ENCODE peak calls at places on chromosomes 7 and 10, in four cellular contexts. W, Z, Y and I are unnamed samples.

GRCh38 chr10:132572545-132572937 is 35.0 kb downstream of the INPP5A start:
- DNase-seq in Z (no peak), Y (no peak), W (no peak), I (no peak)

GRCh38 chr10:33212061-33212748 is 122.3 kb downstream of the NRP1 start:
- DNase-seq in Z (no peak), Y (no peak), W (no peak), I (no peak)

GRCh38 chr7:79820387-79820786 is 314.2 kb upstream of the GNAI1 start:
- DNase-seq in W (no peak), Z (peak), Y (no peak), I (no peak)

GRCh38 chr7:79272066-79272669 is 181.3 kb downstream of the MAGI2 start:
- DNase-seq in Z (peak), Y (no peak), W (peak), I (no peak)

GRCh38 chr10:1938317-1938716 is 201.0 kb upstream of the ADARB2 start:
- DNase-seq in W (no peak), Y (peak), Z (no peak), I (peak)

GRCh38 chr7:27030393-27031001 is 65.3 kb downstream of the HOXA1 start:
- DNase-seq in Y (no peak), Z (no peak), W (no peak), I (no peak)

GRCh38 chr7:114405427-114405826 is 9.2 kb upstream of the FOXP2 start:
- DNase-seq in W (no peak), Z (no peak), Y (no peak), I (no peak)

GRCh38 chr7:107660381-107661080 is at the start of gene SLC26A4:
- DNase-seq in W (no peak), Y (peak), Z (peak), I (peak)

GRCh38 chr10:30447125-30447799 is 13.3 kb downstream of the MAP3K8 start:
- DNase-seq in Y (no peak), Z (no peak), W (no peak), I (no peak)